ENCODE peak calls at places on chromosomes 6 and 20, in five cellular contexts. U is HepG2, O is GM12878, E is IMR-90, B is K562. N is an unnamed sample.

GRCh38 chr6:138275976-138276375 is 57.7 kb upstream of the PBOV1 start:
- DNase-seq in U (no peak), O (no peak), B (no peak), E (no peak), N (no peak)

GRCh38 chr6:170438402-170438753 is 114.7 kb downstream of the PSMB1 start:
- DNase-seq in O (no peak), B (peak; percentile 62), E (peak; percentile 99), U (peak; percentile 91), N (peak; percentile 96)

GRCh38 chr6:31170600-31170881 is at the start of gene POU5F1:
- DNase-seq in E (no peak), O (no peak), U (no peak), B (no peak), N (no peak)

GRCh38 chr6:52505726-52506501 is 70.9 kb downstream of the TRAM2 start:
- DNase-seq in O (no peak), U (no peak), B (no peak), E (no peak), N (peak; percentile 43)

GRCh38 chr6:71808865-71809264 is 77.5 kb upstream of the RIMS1 start:
- DNase-seq in B (no peak), U (no peak), E (no peak), O (no peak), N (no peak)

GRCh38 chr20:32945710-32946221 is 58.5 kb downstream of the SUN5 start:
- DNase-seq in U (peak; percentile 55), E (peak; percentile 34), O (no peak), B (peak; percentile 46), N (peak; percentile 44)

GRCh38 chr6:111483736-111484654 is 977 bp upstream of the REV3L start:
- DNase-seq in U (peak; percentile 94), O (peak; percentile 69), B (peak; percentile 89), E (peak; percentile 97), N (peak; percentile 90)

GRCh38 chr6:11727356-11727755 is 51.2 kb downstream of the ADTRP start:
- DNase-seq in E (peak; percentile 28), U (no peak), O (no peak), B (no peak), N (no peak)

GRCh38 chr6:148746363-148747144 is at the start of gene UST:
- DNase-seq in B (peak; percentile 62), E (peak; percentile 95), U (no peak), O (no peak), N (peak; percentile 39)

GRCh38 chr20:31485450-31486339 is 10.6 kb downstream of the REM1 start:
- DNase-seq in B (peak; percentile 29), U (no peak), O (no peak), E (peak; percentile 8), N (peak; percentile 61)

GRCh38 chr20:35560105-35560511 is 18.2 kb downstream of the ERGIC3 start:
- DNase-seq in B (no peak), O (no peak), E (no peak), U (no peak), N (no peak)

GRCh38 chr6:2209226-2209809 is 36.1 kb downstream of the GMDS start:
- DNase-seq in U (peak; percentile 72), O (peak; percentile 15), B (peak; percentile 49), E (peak; percentile 30), N (peak; percentile 40)

GRCh38 chr6:52598123-52598823 is 21.4 kb upstream of the TRAM2 start:
- DNase-seq in U (peak; percentile 100), E (peak; percentile 74), O (no peak), B (peak; percentile 89), N (peak; percentile 74)

GRCh38 chr6:65557224-65557623 is 149.8 kb downstream of the EYS start:
- DNase-seq in U (no peak), O (no peak), B (no peak), E (no peak), N (no peak)

GRCh38 chr6:5403076-5403475 is 141.8 kb downstream of the FARS2 start:
- DNase-seq in B (no peak), U (no peak), E (no peak), O (no peak), N (no peak)

GRCh38 chr6:126923807-126924206 is 194.7 kb upstream of the RSPO3 start:
- DNase-seq in O (no peak), B (no peak), U (no peak), E (peak; percentile 47), N (no peak)

GRCh38 chr20:50389808-50390684 is 120.1 kb upstream of the PTPN1 start:
- DNase-seq in U (peak; percentile 100), O (no peak), E (no peak), B (no peak), N (no peak)

GRCh38 chr6:46263709-46264091 is 92.9 kb upstream of the ENPP5 start:
- DNase-seq in U (no peak), B (no peak), E (peak; percentile 20), O (no peak), N (no peak)

GRCh38 chr6:445571-446417 is 54.2 kb downstream of the IRF4 start:
- DNase-seq in O (no peak), B (no peak), E (no peak), U (no peak), N (no peak)

DNA sequence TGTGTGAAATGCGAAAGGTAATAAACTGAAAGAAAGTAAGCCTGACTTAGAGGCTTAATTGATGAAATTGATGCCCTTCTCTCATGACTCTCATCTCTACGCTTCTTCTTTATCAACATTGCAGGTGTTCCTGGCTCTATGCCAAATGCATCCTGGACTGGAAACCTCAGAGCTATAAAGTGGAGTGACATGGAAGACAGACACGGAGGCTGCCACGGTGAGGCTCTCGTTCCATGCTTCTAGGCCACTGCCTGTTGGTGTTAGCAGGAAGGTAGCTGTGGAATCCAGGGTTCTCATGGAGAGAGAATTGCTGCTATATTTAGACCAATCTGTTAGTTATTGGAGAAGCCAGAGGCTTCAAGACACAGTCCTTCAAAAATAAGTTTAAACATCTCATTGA is 73.2 kb downstream of the C6orf52 start:
- DNase-seq in O (no peak), U (no peak), E (no peak), B (no peak), N (no peak)
- H3K36me3 ChIP-seq in O (no peaks in the 10 kb centered on the region), U (peaks cover 20% of the 10 kb centered on the region), E (no peaks in the 10 kb centered on the region), B (no peaks in the 10 kb centered on the region), N (no peaks in the 10 kb centered on the region)

GRCh38 chr6:36377594-36377993 is 9.9 kb downstream of the ETV7 start:
- DNase-seq in U (no peak), B (no peak), E (no peak), O (no peak), N (no peak)
- TF ChIP-seq SMC3 in U (no peak), B (no peak), E (no peak), O (no peak), N (no peak)

GRCh38 chr6:154134471-154135147 is 95.6 kb downstream of the OPRM1 start:
- DNase-seq in U (no peak), E (no peak), O (no peak), B (no peak), N (no peak)
- H3K36me3 ChIP-seq in U (no peaks in the 10 kb centered on the region), E (no peaks in the 10 kb centered on the region), O (no peaks in the 10 kb centered on the region), B (no peaks in the 10 kb centered on the region), N (no peaks in the 10 kb centered on the region)

GRCh38 chr6:84652356-84653026 is 111.9 kb downstream of the TBX18 start:
- DNase-seq in E (peak; percentile 92), U (no peak), B (no peak), O (no peak), N (no peak)
- TF ChIP-seq SMC3 in E (no peak), U (no peak), B (no peak), O (no peak), N (no peak)

DNA sequence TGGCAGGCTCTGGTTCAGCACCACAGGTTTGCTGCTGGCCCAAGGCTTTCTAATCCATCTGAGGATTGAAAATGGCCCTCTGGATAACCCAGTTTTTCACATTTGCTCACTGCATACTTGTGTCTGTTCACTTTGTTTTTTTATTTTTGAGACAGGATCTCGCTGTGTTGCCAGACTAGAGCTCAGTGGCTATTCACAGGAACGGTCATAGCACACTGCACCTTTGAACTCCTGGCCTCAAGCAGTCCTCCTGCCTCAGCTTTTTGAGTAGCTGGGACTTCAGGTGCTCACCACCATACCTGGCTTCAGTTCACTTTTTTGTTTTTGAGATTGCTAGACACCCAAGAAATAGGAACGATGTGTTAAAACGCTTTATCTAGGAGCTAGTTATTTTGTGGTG is 57.9 kb downstream of the ITCH start:
- DNase-seq in O (no peak), B (no peak), U (no peak), E (no peak), N (no peak)
- H3K36me3 ChIP-seq in O (peaks cover 2% of the 10 kb centered on the region), B (peaks cover 73% of the 10 kb centered on the region), U (peaks cover 84% of the 10 kb centered on the region), E (peaks cover 29% of the 10 kb centered on the region), N (peaks cover 64% of the 10 kb centered on the region)

GRCh38 chr20:3707508-3707899 is 4.9 kb downstream of the SIGLEC1 start:
- DNase-seq in B (no peak), U (no peak), O (no peak), E (no peak), N (no peak)
- TF ChIP-seq SMC3 in B (no peak), U (no peak), O (no peak), E (no peak), N (no peak)

GRCh38 chr6:36229223-36229622 is 32.7 kb downstream of the BRPF3 start:
- DNase-seq in E (no peak), B (no peak), O (no peak), U (no peak), N (no peak)
- H3K36me3 ChIP-seq in E (peaks cover 60% of the 10 kb centered on the region), B (peaks cover 11% of the 10 kb centered on the region), O (peaks cover 15% of the 10 kb centered on the region), U (peaks cover 81% of the 10 kb centered on the region), N (peaks cover 30% of the 10 kb centered on the region)

DNA sequence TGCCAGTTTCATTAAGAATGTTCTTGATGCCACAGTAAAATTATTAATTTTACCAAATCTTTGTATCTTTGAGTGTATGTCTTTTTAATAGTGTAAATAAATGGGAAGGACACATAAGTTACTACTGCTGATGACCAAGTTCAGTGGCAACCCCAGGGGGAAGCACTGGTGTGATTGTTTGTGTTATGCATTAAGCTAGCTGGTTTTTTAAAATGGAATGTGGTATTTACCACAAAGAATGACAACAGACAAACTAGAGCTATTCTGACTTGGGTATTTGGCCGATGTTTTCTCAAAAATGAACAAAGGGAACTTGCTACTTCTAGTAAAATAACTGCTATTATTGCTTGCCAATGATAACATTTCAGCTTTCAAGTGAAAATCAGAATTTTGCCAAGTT is 2.9 kb downstream of the FNDC1 start:
- DNase-seq in O (no peak), B (no peak), U (no peak), E (no peak), N (no peak)
- TF ChIP-seq SMC3 in O (no peak), B (no peak), U (no peak), E (no peak), N (no peak)

GRCh38 chr20:3858689-3859088 is 12.1 kb downstream of the MAVS start:
- DNase-seq in B (no peak), E (no peak), U (no peak), O (no peak), N (no peak)
- H3K36me3 ChIP-seq in B (peaks cover 63% of the 10 kb centered on the region), E (peaks cover 65% of the 10 kb centered on the region), U (peaks cover 57% of the 10 kb centered on the region), O (peaks cover 21% of the 10 kb centered on the region), N (peaks cover 42% of the 10 kb centered on the region)

N was measured in SK-N-SH.